ENCODE peak calls at places on chromosomes 7 and 10, in seven cellular contexts. B is H7; H is A549; O is Jurkat, Clone E6-1; T is uterus; W is lung; X is fibroblast of mammary gland. Q is an unnamed sample.

GRCh38 chr10:112958275-112958995 is 8.4 kb downstream of the TCF7L2 start:
- DNase-seq in B (no peak), H (no peak), O (no peak), T (no peak), W (no peak), X (peak; percentile 97), Q (no peak)

GRCh38 chr7:3307437-3307836 is 6.4 kb downstream of the SDK1 start:
- DNase-seq in B (no peak), H (no peak), O (no peak), T (no peak), W (no peak), X (no peak), Q (no peak)

GRCh38 chr7:92888-93672 is 99.3 kb upstream of the FAM20C start:
- DNase-seq in B (peak; percentile 48), H (no peak), O (no peak), T (no peak), W (no peak), X (no peak), Q (no peak)

GRCh38 chr7:120991570-120991969 is 3.1 kb downstream of the CPED1 start:
- DNase-seq in B (no peak), H (no peak), O (no peak), T (no peak), W (no peak), X (peak; percentile 74), Q (no peak)

GRCh38 chr10:125772864-125773180 is 2.8 kb downstream of the MMP21 start:
- DNase-seq in B (no peak), H (no peak), O (no peak), T (no peak), W (no peak), X (no peak), Q (no peak)

GRCh38 chr10:28331821-28332220 is 29.0 kb upstream of the MPP7 start:
- DNase-seq in B (no peak), H (no peak), O (no peak), T (no peak), W (no peak), X (peak; percentile 92), Q (no peak)

GRCh38 chr7:106426803-106427202 is 142.0 kb upstream of the NAMPT start:
- DNase-seq in B (no peak), H (no peak), O (no peak), T (no peak), W (no peak), X (no peak), Q (no peak)

GRCh38 chr7:1675036-1675671 is 5.1 kb downstream of the ELFN1 start:
- DNase-seq in B (peak; percentile 52), H (no peak), O (no peak), T (peak; percentile 8), W (no peak), X (no peak), Q (no peak)

GRCh38 chr10:118939216-118940007 is 90.1 kb upstream of the NANOS1 start:
- DNase-seq in B (no peak), H (no peak), O (no peak), T (no peak), W (peak; percentile 10), X (peak; percentile 89), Q (no peak)

GRCh38 chr7:5630670-5631069 is 150.8 kb downstream of the RNF216 start:
- DNase-seq in B (no peak), H (no peak), O (peak; percentile 70), T (no peak), W (no peak), X (peak; percentile 63), Q (no peak)

GRCh38 chr7:127034171-127034806 is 218.5 kb downstream of the GRM8 start:
- DNase-seq in B (no peak), H (no peak), O (no peak), T (no peak), W (no peak), X (no peak), Q (no peak)

GRCh38 chr10:34313353-34313752 is 501.7 kb downstream of the PARD3 start:
- DNase-seq in B (no peak), H (no peak), O (no peak), T (no peak), W (no peak), X (no peak), Q (no peak)

GRCh38 chr7:6175642-6176041 is 96.8 kb downstream of the CYTH3 start:
- DNase-seq in B (no peak), H (no peak), O (no peak), T (no peak), W (no peak), X (peak; percentile 80), Q (no peak)

DNA sequence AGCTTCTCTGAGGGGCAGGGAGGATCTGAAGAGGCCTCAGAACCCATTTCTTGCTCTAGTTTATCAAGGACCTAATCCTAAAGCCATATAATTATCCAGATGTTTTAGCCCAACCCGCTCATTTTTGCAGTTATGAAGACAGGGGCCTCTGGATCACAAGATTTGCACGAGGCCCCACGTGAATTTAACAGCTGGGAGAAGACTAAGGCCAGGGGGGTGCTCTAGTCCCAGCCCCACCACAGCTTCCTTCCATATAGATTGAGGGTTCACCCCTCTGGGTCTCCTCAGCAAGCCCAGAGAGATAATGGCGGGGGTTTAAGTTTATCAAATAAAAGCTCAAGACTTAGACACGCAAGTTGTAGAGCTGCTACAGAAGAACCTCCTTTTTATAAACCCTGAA is 7.5 kb upstream of the CPA1 start:
- DNase-seq in B (no peak), H (no peak), O (no peak), T (no peak), W (no peak), X (no peak), Q (no peak)
- H3K4me3 ChIP-seq in B (no peak overlapping the region), H (no peak overlapping the region), O (no peak overlapping the region), T (no peak overlapping the region), W (no peak overlapping the region), X (no peak overlapping the region), Q (no peak overlapping the region)

DNA sequence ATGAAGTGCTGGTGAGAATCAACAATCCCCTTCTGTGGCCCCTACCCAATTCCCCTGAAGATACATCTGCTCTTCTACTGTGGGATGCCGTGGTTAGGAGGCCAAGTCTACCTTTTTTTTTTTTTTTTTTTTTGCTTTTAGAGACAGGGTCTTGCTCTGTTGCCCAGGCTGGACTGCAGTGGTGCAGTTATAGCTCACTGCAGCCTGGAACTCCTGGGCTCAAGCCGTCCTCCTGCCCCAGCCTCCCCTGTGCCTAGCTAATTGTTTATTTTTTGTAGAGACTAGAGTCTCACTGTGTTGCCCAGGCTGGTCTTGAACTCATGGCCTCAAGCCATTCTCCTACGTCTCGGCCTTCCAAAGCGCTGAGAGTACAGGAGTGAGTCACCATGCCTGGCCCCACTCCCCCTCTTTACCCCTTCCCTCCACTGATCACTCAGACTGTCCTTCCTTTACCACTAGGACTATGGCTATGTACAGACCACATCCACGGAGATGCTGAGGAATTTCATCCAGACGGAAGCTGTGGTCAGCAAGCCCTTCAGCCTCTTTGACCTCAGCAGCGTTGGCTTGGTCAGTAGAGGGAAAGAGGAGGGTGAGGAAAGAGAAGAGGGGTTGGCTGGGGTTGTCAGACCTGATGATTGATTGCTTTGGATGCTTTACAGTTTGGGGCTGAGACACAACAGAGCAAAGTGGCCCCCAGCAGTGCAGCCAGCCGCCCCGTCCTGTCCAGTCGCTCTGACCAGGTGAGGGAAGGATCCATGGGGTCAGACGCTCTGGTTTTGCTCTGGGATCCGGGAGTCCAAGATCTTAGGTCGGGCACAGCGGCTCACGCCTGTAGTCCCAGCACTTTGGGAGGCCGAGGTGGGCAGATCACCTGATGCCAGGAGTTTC is 1.8 kb downstream of the AP4M1 start:
- DNase-seq in B (no peak), H (no peak), O (no peak), T (no peak), W (no peak), X (peak; percentile 97), Q (no peak)
- H3K4me3 ChIP-seq in B (no peak overlapping the region), H (peak overlapping the region; percentile 98), O (no peak overlapping the region), T (no peak overlapping the region), W (no peak overlapping the region), X (no peak overlapping the region), Q (no peak overlapping the region)

GRCh38 chr7:20504060-20504459 is 111.4 kb upstream of the ABCB5 start:
- DNase-seq in B (peak; percentile 6), H (no peak), O (no peak), T (no peak), W (no peak), X (no peak), Q (no peak)
- H3K4me3 ChIP-seq in B (no peak overlapping the region), H (no peak overlapping the region), O (no peak overlapping the region), T (no peak overlapping the region), W (no peak overlapping the region), X (no peak overlapping the region), Q (no peak overlapping the region)

GRCh38 chr7:36723951-36724664 is at the start of gene AOAH:
- DNase-seq in B (no peak), H (no peak), O (peak; percentile 92), T (no peak), W (peak; percentile 62), X (no peak), Q (no peak)
- H3K4me3 ChIP-seq in B (no peak within 1 kb of the TSS), H (no peak within 1 kb of the TSS), O (no peak within 1 kb of the TSS), T (no peak within 1 kb of the TSS), W (no peak within 1 kb of the TSS), X (no peak within 1 kb of the TSS), Q (no peak within 1 kb of the TSS)

DNA sequence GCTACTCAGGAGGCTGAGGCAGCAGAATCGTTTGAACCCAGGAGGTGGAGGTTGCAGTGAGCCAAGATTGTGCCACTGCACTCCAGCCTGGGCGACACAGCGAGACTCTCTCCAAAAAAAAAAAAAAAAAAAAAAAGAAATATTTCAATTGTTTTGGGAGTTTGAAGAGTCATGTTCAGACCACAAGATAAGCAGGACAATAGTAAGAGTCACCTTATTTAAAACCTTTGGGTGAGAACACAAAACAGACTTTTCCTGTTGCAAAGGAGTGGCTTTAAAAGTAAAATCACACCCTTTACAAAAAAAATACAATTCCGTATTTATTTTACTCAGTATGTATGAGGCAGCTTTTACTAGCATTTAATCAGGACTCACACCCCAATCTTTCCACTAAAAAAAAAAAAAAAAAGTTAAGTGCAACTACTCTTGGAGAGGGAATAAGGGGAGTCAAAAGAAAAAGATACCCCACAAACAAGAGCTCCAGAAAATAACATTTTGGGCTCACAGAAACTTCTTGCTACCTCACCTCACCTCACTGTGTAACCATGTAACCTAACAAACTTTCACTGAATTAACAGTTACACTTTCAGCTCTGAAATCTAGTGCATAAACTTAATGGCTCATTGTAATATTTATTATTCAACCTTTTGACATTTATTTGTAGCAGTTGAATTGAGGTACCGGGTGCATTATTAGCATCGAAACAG is 11.2 kb downstream of the SKIDA1 start:
- DNase-seq in B (no peak), H (no peak), O (no peak), T (no peak), W (no peak), X (no peak), Q (no peak)
- H3K4me3 ChIP-seq in B (peak overlapping the region; percentile 55), H (no peak overlapping the region), O (no peak overlapping the region), T (no peak overlapping the region), W (no peak overlapping the region), X (no peak overlapping the region), Q (peak overlapping the region; percentile 81)

DNA sequence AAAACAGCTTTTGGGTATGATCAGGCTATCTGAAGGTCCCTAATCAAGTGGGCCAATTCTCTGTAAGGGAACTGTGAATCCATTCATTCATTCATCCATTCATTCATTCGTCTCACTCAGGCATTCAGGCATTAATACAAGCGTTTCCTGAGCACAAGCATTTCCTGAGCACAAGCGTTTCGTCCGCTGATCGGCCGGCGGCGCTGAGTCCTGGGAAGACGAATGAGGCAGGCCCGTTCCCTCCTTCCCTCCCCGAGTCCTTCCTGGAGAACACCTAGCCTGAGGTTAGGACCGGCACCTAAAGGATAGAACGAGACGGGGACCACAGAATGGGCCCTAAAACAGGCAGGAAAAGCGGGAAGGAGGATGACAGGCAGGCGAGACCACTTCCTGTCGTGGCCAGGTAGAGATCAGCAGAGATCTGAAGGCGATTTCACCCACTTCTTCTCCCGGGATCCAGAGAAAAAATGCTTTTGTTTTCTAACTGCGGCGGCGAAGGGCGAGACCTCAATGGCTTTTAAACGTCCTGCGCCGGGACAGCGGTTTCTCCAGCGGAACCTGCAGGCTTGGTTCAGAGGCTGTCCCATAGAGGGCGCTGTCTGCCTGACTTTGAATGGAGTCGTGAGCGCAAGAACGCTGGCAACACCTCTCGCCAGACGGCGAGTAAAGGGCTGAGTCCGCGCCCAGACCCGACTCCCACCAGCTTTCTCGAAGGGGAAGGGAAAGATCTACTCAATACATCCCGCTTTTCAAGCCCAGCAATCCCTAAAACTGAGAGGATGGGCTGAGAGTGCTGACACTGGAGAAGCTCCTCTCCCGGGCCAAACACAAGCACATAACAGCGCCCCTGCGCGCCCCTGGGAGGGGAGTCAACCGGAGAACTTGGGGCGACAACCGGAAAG is 2.9 kb upstream of the HMX3 start:
- DNase-seq in B (peak; percentile 91), H (peak; percentile 90), O (peak; percentile 77), T (peak; percentile 74), W (peak; percentile 87), X (peak; percentile 82), Q (peak; percentile 85)
- H3K4me3 ChIP-seq in B (peak overlapping the region; percentile 35), H (peak overlapping the region; percentile 38), O (peak overlapping the region; percentile 44), T (no peak overlapping the region), W (no peak overlapping the region), X (peak overlapping the region; percentile 20), Q (no peak overlapping the region)